ENCODE peak calls at places on chromosome X, in eight cellular contexts. One of them, this sample, is unnamed.

GRCh38 chrX:57647020-57647419 is 33.0 kb downstream of the NLRP2B start:
- DNase-seq in dorsolateral prefrontal cortex: no peak
- DNase-seq in fibroblast of pulmonary artery: no peak
- DNase-seq in HepG2: no peak
- DNase-seq in heart left ventricle: no peak
- DNase-seq in CD8-positive, alpha-beta memory T cell: no peak
- DNase-seq in stomach: no peak
- DNase-seq in tibial nerve: no peak
- DNase-seq in this sample: no peak

GRCh38 chrX:129736491-129736890 is 2.3 kb upstream of the XPNPEP2 start:
- DNase-seq in dorsolateral prefrontal cortex: no peak
- DNase-seq in fibroblast of pulmonary artery: no peak
- DNase-seq in HepG2: peak
- DNase-seq in heart left ventricle: no peak
- DNase-seq in CD8-positive, alpha-beta memory T cell: no peak
- DNase-seq in stomach: no peak
- DNase-seq in tibial nerve: no peak
- DNase-seq in this sample: no peak

GRCh38 chrX:129714581-129714980 is 24.2 kb upstream of the XPNPEP2 start:
- DNase-seq in dorsolateral prefrontal cortex: no peak
- DNase-seq in fibroblast of pulmonary artery: no peak
- DNase-seq in HepG2: no peak
- DNase-seq in heart left ventricle: no peak
- DNase-seq in CD8-positive, alpha-beta memory T cell: no peak
- DNase-seq in stomach: no peak
- DNase-seq in tibial nerve: no peak
- DNase-seq in this sample: no peak

GRCh38 chrX:2710041-2710471 is 19.0 kb downstream of the CD99 start:
- DNase-seq in dorsolateral prefrontal cortex: no peak
- DNase-seq in fibroblast of pulmonary artery: peak
- DNase-seq in HepG2: no peak
- DNase-seq in heart left ventricle: no peak
- DNase-seq in CD8-positive, alpha-beta memory T cell: no peak
- DNase-seq in stomach: no peak
- DNase-seq in tibial nerve: no peak
- DNase-seq in this sample: peak

GRCh38 chrX:13432376-13432775 is 112.5 kb upstream of the ATXN3L start:
- DNase-seq in dorsolateral prefrontal cortex: no peak
- DNase-seq in fibroblast of pulmonary artery: peak
- DNase-seq in HepG2: no peak
- DNase-seq in heart left ventricle: peak
- DNase-seq in CD8-positive, alpha-beta memory T cell: no peak
- DNase-seq in stomach: no peak
- DNase-seq in tibial nerve: peak
- DNase-seq in this sample: peak

GRCh38 chrX:132146456-132146855 is 18.6 kb upstream of the FRMD7 start:
- DNase-seq in dorsolateral prefrontal cortex: no peak
- DNase-seq in fibroblast of pulmonary artery: no peak
- DNase-seq in HepG2: peak
- DNase-seq in heart left ventricle: no peak
- DNase-seq in CD8-positive, alpha-beta memory T cell: no peak
- DNase-seq in stomach: no peak
- DNase-seq in tibial nerve: no peak
- DNase-seq in this sample: no peak

GRCh38 chrX:69291111-69291510 is 125.9 kb upstream of the PJA1 start:
- DNase-seq in dorsolateral prefrontal cortex: no peak
- DNase-seq in fibroblast of pulmonary artery: peak
- DNase-seq in HepG2: no peak
- DNase-seq in heart left ventricle: no peak
- DNase-seq in CD8-positive, alpha-beta memory T cell: no peak
- DNase-seq in stomach: no peak
- DNase-seq in tibial nerve: no peak
- DNase-seq in this sample: no peak

GRCh38 chrX:18885317-18886004 is 98.5 kb downstream of the PHKA2 start:
- DNase-seq in dorsolateral prefrontal cortex: no peak
- DNase-seq in fibroblast of pulmonary artery: peak
- DNase-seq in HepG2: no peak
- DNase-seq in heart left ventricle: no peak
- DNase-seq in CD8-positive, alpha-beta memory T cell: no peak
- DNase-seq in stomach: no peak
- DNase-seq in tibial nerve: no peak
- DNase-seq in this sample: peak

GRCh38 chrX:26070882-26071281 is 67.3 kb upstream of the MAGEB18 start:
- DNase-seq in dorsolateral prefrontal cortex: no peak
- DNase-seq in fibroblast of pulmonary artery: no peak
- DNase-seq in HepG2: no peak
- DNase-seq in heart left ventricle: no peak
- DNase-seq in CD8-positive, alpha-beta memory T cell: no peak
- DNase-seq in stomach: no peak
- DNase-seq in tibial nerve: no peak
- DNase-seq in this sample: no peak

GRCh38 chrX:13764284-13764683 is 29.7 kb downstream of the OFD1 start:
- DNase-seq in dorsolateral prefrontal cortex: no peak
- DNase-seq in fibroblast of pulmonary artery: no peak
- DNase-seq in HepG2: no peak
- DNase-seq in heart left ventricle: peak
- DNase-seq in CD8-positive, alpha-beta memory T cell: no peak
- DNase-seq in stomach: no peak
- DNase-seq in tibial nerve: no peak
- DNase-seq in this sample: no peak

GRCh38 chrX:14389682-14390081 is 139.7 kb upstream of the GLRA2 start:
- DNase-seq in dorsolateral prefrontal cortex: no peak
- DNase-seq in fibroblast of pulmonary artery: no peak
- DNase-seq in HepG2: no peak
- DNase-seq in heart left ventricle: no peak
- DNase-seq in CD8-positive, alpha-beta memory T cell: no peak
- DNase-seq in stomach: no peak
- DNase-seq in tibial nerve: no peak
- DNase-seq in this sample: no peak

GRCh38 chrX:22278375-22278774 is 5.7 kb downstream of the CBLL2 start:
- DNase-seq in dorsolateral prefrontal cortex: no peak
- DNase-seq in fibroblast of pulmonary artery: no peak
- DNase-seq in HepG2: no peak
- DNase-seq in heart left ventricle: no peak
- DNase-seq in CD8-positive, alpha-beta memory T cell: no peak
- DNase-seq in stomach: no peak
- DNase-seq in tibial nerve: no peak
- DNase-seq in this sample: peak

GRCh38 chrX:1453951-1454785 is 1.5 kb upstream of the ASMTL start:
- DNase-seq in dorsolateral prefrontal cortex: peak
- DNase-seq in fibroblast of pulmonary artery: peak
- DNase-seq in HepG2: peak
- DNase-seq in heart left ventricle: peak
- DNase-seq in CD8-positive, alpha-beta memory T cell: peak
- DNase-seq in stomach: peak
- DNase-seq in tibial nerve: peak
- DNase-seq in this sample: peak
- H3K4me3 ChIP-seq in dorsolateral prefrontal cortex: peak
- H3K4me3 ChIP-seq in fibroblast of pulmonary artery: peak
- H3K4me3 ChIP-seq in HepG2: peak
- H3K4me3 ChIP-seq in heart left ventricle: peak
- H3K4me3 ChIP-seq in CD8-positive, alpha-beta memory T cell: no peak
- H3K4me3 ChIP-seq in stomach: peak
- H3K4me3 ChIP-seq in tibial nerve: peak
- H3K4me3 ChIP-seq in this sample: peak

DNA sequence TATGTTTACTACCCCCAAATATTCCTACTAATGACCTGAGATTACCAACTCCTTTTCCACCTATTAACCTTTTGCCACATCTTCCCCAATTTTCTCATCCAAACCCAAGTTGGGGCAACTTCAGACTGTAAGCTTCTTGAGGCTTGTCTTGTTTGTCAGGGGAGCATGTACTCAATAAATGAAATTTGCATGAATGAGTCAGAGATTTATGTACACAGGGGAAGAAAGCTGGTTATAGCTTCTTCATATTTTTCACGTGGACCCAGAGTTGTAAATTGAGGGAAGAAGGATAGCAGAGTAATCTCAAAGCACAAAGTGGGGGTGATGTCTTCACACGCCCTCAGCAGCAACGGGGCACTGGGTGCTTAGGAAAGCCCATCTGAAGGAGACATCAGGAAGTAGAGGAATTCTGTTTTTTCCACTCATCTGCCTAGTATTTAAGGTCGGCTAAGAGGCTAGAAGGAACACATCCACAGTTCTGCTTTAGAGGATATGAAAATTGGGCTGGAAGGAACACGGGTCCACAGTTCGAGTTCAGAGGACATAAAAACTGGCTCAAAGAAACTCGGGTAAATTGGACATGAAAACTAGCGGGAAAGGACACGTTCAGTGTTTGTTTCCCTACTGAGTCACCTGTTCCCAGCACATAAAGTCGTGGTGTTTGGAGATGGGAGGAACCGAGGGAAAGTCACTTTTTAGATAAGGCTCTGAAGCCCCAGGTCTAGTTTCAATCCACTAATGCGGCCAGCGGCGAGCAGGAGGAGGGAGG is 698 bp upstream of the CA5B start:
- DNase-seq in dorsolateral prefrontal cortex: no peak
- DNase-seq in fibroblast of pulmonary artery: no peak
- DNase-seq in HepG2: no peak
- DNase-seq in heart left ventricle: no peak
- DNase-seq in CD8-positive, alpha-beta memory T cell: no peak
- DNase-seq in stomach: no peak
- DNase-seq in tibial nerve: no peak
- DNase-seq in this sample: no peak
- H3K4me3 ChIP-seq in dorsolateral prefrontal cortex: peak
- H3K4me3 ChIP-seq in fibroblast of pulmonary artery: peak
- H3K4me3 ChIP-seq in HepG2: no peak
- H3K4me3 ChIP-seq in heart left ventricle: peak
- H3K4me3 ChIP-seq in CD8-positive, alpha-beta memory T cell: peak
- H3K4me3 ChIP-seq in stomach: peak
- H3K4me3 ChIP-seq in tibial nerve: peak
- H3K4me3 ChIP-seq in this sample: peak

GRCh38 chrX:40094041-40094899 is 3.5 kb downstream of the BCOR start:
- DNase-seq in dorsolateral prefrontal cortex: peak
- DNase-seq in fibroblast of pulmonary artery: no peak
- DNase-seq in HepG2: no peak
- DNase-seq in heart left ventricle: peak
- DNase-seq in CD8-positive, alpha-beta memory T cell: no peak
- DNase-seq in stomach: no peak
- DNase-seq in tibial nerve: peak
- DNase-seq in this sample: no peak

GRCh38 chrX:40093586-40093985 is 4.2 kb downstream of the BCOR start:
- DNase-seq in dorsolateral prefrontal cortex: no peak
- DNase-seq in fibroblast of pulmonary artery: no peak
- DNase-seq in HepG2: no peak
- DNase-seq in heart left ventricle: no peak
- DNase-seq in CD8-positive, alpha-beta memory T cell: no peak
- DNase-seq in stomach: no peak
- DNase-seq in tibial nerve: no peak
- DNase-seq in this sample: no peak

GRCh38 chrX:40096395-40097091 is 1.2 kb downstream of the BCOR start:
- DNase-seq in dorsolateral prefrontal cortex: no peak
- DNase-seq in fibroblast of pulmonary artery: no peak
- DNase-seq in HepG2: no peak
- DNase-seq in heart left ventricle: peak
- DNase-seq in CD8-positive, alpha-beta memory T cell: peak
- DNase-seq in stomach: no peak
- DNase-seq in tibial nerve: no peak
- DNase-seq in this sample: no peak

GRCh38 chrX:40095588-40096394 is 2.0 kb downstream of the BCOR start:
- DNase-seq in dorsolateral prefrontal cortex: no peak
- DNase-seq in fibroblast of pulmonary artery: no peak
- DNase-seq in HepG2: no peak
- DNase-seq in heart left ventricle: peak
- DNase-seq in CD8-positive, alpha-beta memory T cell: no peak
- DNase-seq in stomach: no peak
- DNase-seq in tibial nerve: no peak
- DNase-seq in this sample: no peak

DNA sequence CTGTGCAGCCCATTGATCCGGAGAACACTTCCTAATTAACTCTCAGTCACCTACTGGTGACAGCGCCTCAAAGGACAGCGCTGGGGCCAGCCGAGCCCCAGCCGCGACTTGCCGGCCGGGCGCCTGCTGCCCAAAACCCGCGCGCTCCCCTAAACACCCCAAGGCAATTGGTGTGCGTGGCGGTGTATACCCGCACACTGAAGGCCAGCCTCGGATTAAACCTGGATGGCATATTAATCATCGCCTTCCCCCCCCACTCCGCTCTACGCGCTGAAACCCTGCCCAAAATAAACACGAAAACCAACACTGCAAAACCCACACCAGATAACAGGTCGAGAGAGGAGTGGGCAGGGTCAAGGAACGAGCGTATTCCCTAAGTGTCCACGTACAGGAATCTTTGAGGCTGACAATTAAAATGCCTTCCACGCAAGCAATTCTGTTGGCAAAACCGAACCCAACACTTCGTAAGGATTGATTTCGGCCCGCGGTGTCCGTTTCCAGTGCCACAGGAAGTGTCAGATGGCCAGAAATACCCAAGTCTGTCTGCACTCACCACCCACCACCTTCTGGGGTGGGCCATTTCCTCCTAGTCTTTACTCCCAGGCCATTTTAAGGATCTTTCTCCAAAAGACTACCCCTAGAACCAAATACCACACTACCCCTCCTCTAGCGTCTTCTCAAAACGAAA is 2.7 kb downstream of the BCOR start:
- DNase-seq in dorsolateral prefrontal cortex: no peak
- DNase-seq in fibroblast of pulmonary artery: no peak
- DNase-seq in HepG2: no peak
- DNase-seq in heart left ventricle: no peak
- DNase-seq in CD8-positive, alpha-beta memory T cell: no peak
- DNase-seq in stomach: no peak
- DNase-seq in tibial nerve: no peak
- DNase-seq in this sample: no peak
- H3K4me3 ChIP-seq in dorsolateral prefrontal cortex: peak
- H3K4me3 ChIP-seq in fibroblast of pulmonary artery: peak
- H3K4me3 ChIP-seq in HepG2: peak
- H3K4me3 ChIP-seq in heart left ventricle: peak
- H3K4me3 ChIP-seq in CD8-positive, alpha-beta memory T cell: peak
- H3K4me3 ChIP-seq in stomach: peak
- H3K4me3 ChIP-seq in tibial nerve: peak
- H3K4me3 ChIP-seq in this sample: peak

DNA sequence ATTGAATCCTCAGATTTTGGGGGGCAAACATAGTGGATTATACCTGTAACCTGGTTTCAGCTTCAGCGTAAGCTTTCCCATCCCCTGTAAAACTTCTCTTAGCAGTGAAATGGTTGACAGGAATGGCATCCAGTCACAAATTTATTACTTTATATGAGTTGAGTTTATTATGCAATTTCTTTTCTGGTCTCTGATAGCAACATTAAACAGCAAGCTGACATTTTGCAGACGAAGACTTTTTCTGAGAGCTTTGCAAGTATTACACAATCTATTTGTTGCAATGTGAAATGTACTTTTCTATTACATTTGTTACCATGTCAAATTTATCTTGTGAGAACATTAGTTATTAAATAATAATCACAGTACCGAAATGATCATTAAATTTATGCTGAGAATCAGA is 60.6 kb downstream of the GSPT2 start:
- DNase-seq in dorsolateral prefrontal cortex: no peak
- DNase-seq in fibroblast of pulmonary artery: peak
- DNase-seq in HepG2: no peak
- DNase-seq in heart left ventricle: no peak
- DNase-seq in CD8-positive, alpha-beta memory T cell: no peak
- DNase-seq in stomach: no peak
- DNase-seq in tibial nerve: no peak
- DNase-seq in this sample: peak
- H3K4me3 ChIP-seq in dorsolateral prefrontal cortex: peak
- H3K4me3 ChIP-seq in fibroblast of pulmonary artery: peak
- H3K4me3 ChIP-seq in HepG2: no peak
- H3K4me3 ChIP-seq in heart left ventricle: peak
- H3K4me3 ChIP-seq in CD8-positive, alpha-beta memory T cell: peak
- H3K4me3 ChIP-seq in stomach: no peak
- H3K4me3 ChIP-seq in tibial nerve: peak
- H3K4me3 ChIP-seq in this sample: peak

This sample was measured in fibroblast of mammary gland.